ENCODE peak calls at places on chromosomes 1 and 21, in nine cellular contexts. I, C, O, H, G, M, R, L and E are unnamed samples.

GRCh38 chr1:231600461-231600976 is 26.1 kb upstream of the DISC1 start:
- DNase-seq in I (no peak), C (no peak), O (no peak), H (no peak), G (no peak), M (no peak), R (no peak), L (no peak), E (no peak)

GRCh38 chr1:92480813-92481597 is 5.7 kb downstream of the GFI1 start:
- DNase-seq in I (no peak), C (no peak), O (no peak), H (no peak), G (no peak), M (no peak), R (no peak), L (no peak), E (no peak)

GRCh38 chr1:91585502-91585901 is 84.9 kb downstream of the CDC7 start:
- DNase-seq in I (no peak), C (no peak), O (no peak), H (no peak), G (no peak), M (no peak), R (peak; percentile 32), L (no peak), E (no peak)

GRCh38 chr1:222455188-222455879 is 92.6 kb downstream of the HHIPL2 start:
- DNase-seq in I (peak; percentile 78), C (peak; percentile 78), O (peak; percentile 93), H (peak; percentile 43), G (peak; percentile 83), M (peak; percentile 79), R (peak; percentile 91), L (peak; percentile 95), E (peak; percentile 74)

GRCh38 chr1:12640237-12640957 is 3.5 kb upstream of the AADACL4 start:
- DNase-seq in I (peak; percentile 30), C (no peak), O (no peak), H (no peak), G (no peak), M (no peak), R (no peak), L (no peak), E (no peak)

GRCh38 chr1:45543599-45544417 is 6.8 kb upstream of the AKR1A1 start:
- DNase-seq in I (no peak), C (no peak), O (peak; percentile 76), H (peak; percentile 76), G (peak; percentile 60), M (peak; percentile 55), R (no peak), L (no peak), E (no peak)

GRCh38 chr1:2528611-2528965 is 1.5 kb downstream of the HES5 start:
- DNase-seq in I (no peak), C (no peak), O (no peak), H (no peak), G (no peak), M (no peak), R (no peak), L (no peak), E (no peak)

GRCh38 chr1:53699981-53700380 is 39.0 kb downstream of the GLIS1 start:
- DNase-seq in I (no peak), C (no peak), O (no peak), H (no peak), G (no peak), M (no peak), R (no peak), L (no peak), E (no peak)

GRCh38 chr1:7043729-7044470 is 258.6 kb downstream of the CAMTA1 start:
- DNase-seq in I (no peak), C (no peak), O (no peak), H (no peak), G (no peak), M (no peak), R (no peak), L (no peak), E (no peak)

GRCh38 chr1:10867914-10868598 is 71.6 kb upstream of the CASZ1 start:
- DNase-seq in I (no peak), C (no peak), O (no peak), H (no peak), G (no peak), M (no peak), R (no peak), L (no peak), E (no peak)

GRCh38 chr21:21690068-21690665 is 692.0 kb downstream of the NCAM2 start:
- DNase-seq in I (no peak), C (no peak), O (no peak), H (no peak), G (no peak), M (no peak), R (no peak), L (no peak), E (no peak)

GRCh38 chr1:190175320-190175719 is 302.3 kb downstream of the BRINP3 start:
- DNase-seq in I (no peak), C (no peak), O (no peak), H (no peak), G (no peak), M (no peak), R (no peak), L (no peak), E (no peak)

GRCh38 chr1:160169553-160170399 is 18.4 kb downstream of the ATP1A4 start:
- DNase-seq in I (no peak), C (no peak), O (no peak), H (peak; percentile 71), G (no peak), M (no peak), R (no peak), L (no peak), E (no peak)

GRCh38 chr1:7650801-7651200 is 120.3 kb upstream of the VAMP3 start:
- DNase-seq in I (no peak), C (no peak), O (no peak), H (no peak), G (no peak), M (peak; percentile 57), R (no peak), L (no peak), E (no peak)

GRCh38 chr1:221174598-221174997 is 295.4 kb downstream of the HLX start:
- DNase-seq in I (no peak), C (no peak), O (no peak), H (no peak), G (no peak), M (no peak), R (no peak), L (no peak), E (no peak)

GRCh38 chr1:157000686-157001085 is 44.9 kb downstream of the ARHGEF11 start:
- DNase-seq in I (no peak), C (no peak), O (no peak), H (no peak), G (no peak), M (no peak), R (no peak), L (no peak), E (no peak)

GRCh38 chr1:181662606-181663005 is 179.3 kb downstream of the CACNA1E start:
- DNase-seq in I (no peak), C (no peak), O (no peak), H (no peak), G (no peak), M (no peak), R (no peak), L (no peak), E (no peak)

DNA sequence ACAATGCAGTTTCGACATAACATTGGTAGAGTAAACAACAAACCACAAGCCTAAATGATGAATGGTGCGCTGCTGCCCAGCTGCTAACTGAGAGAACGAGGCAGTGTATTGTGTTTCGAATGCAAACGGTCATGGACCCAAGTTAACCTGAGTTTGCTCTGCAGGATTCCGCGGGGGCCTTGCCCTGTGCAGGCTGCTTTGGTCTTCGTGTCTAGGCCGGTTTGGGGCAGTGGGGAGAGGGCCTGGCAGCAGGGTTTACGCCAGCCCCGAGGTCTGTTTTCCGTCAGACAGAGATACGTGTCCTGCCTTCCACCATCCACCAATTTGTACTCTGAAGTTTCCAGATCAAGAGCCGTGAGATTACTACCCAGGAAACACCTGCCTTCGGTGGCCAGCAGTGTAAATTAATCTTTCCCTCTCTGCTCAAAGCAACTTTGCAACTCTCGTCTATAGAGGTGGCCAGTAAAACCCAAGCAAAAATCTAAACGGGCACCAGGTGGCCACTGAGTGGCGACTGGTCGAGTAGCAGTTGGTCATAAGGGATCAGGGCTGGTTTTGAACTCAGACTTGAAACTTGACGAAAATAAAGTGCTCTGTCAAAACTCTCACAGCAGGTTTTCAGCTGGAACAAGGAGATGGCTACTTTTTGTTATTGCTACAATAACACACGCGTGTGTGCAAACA is 6.3 kb upstream of the PRDM15 start:
- DNase-seq in I (no peak), C (no peak), O (no peak), H (no peak), G (no peak), M (no peak), R (no peak), L (no peak), E (no peak)
- H3K4me1 ChIP-seq in I (no peaks in the 10 kb centered on the region), C (no peaks in the 10 kb centered on the region), O (no peaks in the 10 kb centered on the region), H (peaks cover 7% of the 10 kb centered on the region), G (no peaks in the 10 kb centered on the region), M (no peaks in the 10 kb centered on the region), R (no peaks in the 10 kb centered on the region), L (no peaks in the 10 kb centered on the region), E (no peaks in the 10 kb centered on the region)

GRCh38 chr21:31470896-31471694 is 127.0 kb upstream of the TIAM1 start:
- DNase-seq in I (no peak), C (no peak), O (no peak), H (no peak), G (no peak), M (no peak), R (no peak), L (no peak), E (no peak)
- TF ChIP-seq POLR2A in I (no peak), C (no peak), O (no peak), H (no peak), G (no peak), M (no peak), R (no peak), L (no peak), E (no peak)

DNA sequence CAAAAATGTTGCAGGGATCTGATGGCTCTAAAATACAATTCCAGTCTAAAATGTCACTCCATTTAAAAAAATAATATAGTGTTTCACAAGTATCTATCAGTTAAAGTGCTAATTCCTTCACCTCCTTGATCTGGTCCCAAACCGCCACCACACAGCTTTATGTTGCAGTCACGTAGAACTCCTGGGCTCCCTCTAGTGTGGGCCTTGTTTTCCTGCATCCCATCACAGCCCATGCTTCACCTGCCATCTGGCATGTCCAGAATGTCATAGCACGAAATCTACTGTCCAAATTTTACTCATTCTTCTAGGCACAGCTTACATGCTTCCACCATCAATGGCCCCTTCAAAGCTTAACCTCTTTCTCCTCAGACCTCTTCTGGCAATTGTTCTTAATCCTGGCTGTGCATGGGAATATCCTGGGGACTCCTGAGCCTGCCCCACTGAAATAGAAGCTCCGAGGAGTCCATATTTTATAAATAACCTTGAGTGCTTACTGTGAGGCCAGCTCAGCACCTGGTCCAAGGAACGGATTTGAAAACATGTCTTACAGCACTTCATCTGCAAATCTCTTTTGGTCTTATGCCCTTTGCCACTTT is 15.5 kb downstream of the FYB2 start:
- DNase-seq in I (peak; percentile 48), C (no peak), O (no peak), H (no peak), G (peak; percentile 56), M (peak; percentile 61), R (no peak), L (no peak), E (no peak)
- TF ChIP-seq EP300 in I (no peak), C (no peak), O (no peak), H (no peak), G (no peak), M (no peak), R (no peak), L (no peak), E (no peak)

DNA sequence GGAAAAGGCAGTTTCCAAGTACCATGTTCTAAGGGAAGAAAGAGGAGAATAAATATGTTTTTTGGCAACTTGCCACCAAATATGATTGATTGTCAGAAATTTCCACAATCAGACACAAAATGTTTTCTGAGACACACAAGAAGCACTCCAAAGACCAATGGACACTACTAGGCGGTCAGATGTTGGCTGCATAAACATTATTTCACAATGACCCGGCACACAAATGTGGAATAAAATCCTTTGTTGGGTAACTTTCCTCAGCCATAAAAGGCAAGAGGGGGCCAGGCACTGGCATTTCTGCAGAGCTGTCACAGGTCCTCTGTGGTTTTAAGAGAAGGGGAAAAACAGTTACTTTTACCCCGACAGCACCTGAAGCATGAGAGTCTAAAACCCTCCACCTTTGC is 12.9 kb upstream of the CPLANE2 start:
- DNase-seq in I (no peak), C (peak; percentile 55), O (peak; percentile 85), H (no peak), G (peak; percentile 30), M (no peak), R (peak; percentile 82), L (no peak), E (peak; percentile 66)
- H3K4me1 ChIP-seq in I (peaks cover 34% of the 10 kb centered on the region), C (peaks cover 45% of the 10 kb centered on the region), O (peaks cover 33% of the 10 kb centered on the region), H (peaks cover 22% of the 10 kb centered on the region), G (peaks cover 24% of the 10 kb centered on the region), M (peaks cover 44% of the 10 kb centered on the region), R (peaks cover 57% of the 10 kb centered on the region), L (peaks cover 70% of the 10 kb centered on the region), E (peaks cover 26% of the 10 kb centered on the region)